ENCODE peak calls at places on chromosomes 3 and 15, in eight cellular contexts. E is hepatocyte, W is GM23338, L is HCT116, P is GM23248, J is OCI-LY7, A is SK-N-SH, H is MM.1S. F is an unnamed sample.

GRCh38 chr3:63400259-63400860 is 122.3 kb downstream of the SYNPR start:
- DNase-seq in H (no peak), L (no peak), J (no peak), E (peak; percentile 9), A (no peak), P (peak; percentile 9), W (no peak), F (peak; percentile 9)

GRCh38 chr3:98824256-98824655 is 61.1 kb downstream of the ST3GAL6 start:
- DNase-seq in A (no peak), W (peak; percentile 3), H (no peak), E (no peak), P (no peak), L (no peak), J (no peak), F (no peak)

GRCh38 chr3:13937131-13937530 is 57.3 kb upstream of the WNT7A start:
- DNase-seq in H (no peak), E (no peak), W (no peak), A (no peak), P (no peak), L (no peak), J (no peak), F (no peak)

GRCh38 chr3:197494366-197495058 is 61.3 kb downstream of the BDH1 start:
- DNase-seq in E (no peak), L (no peak), W (no peak), P (peak; percentile 56), A (no peak), H (no peak), J (no peak), F (peak; percentile 16)

GRCh38 chr3:147613710-147614109 is 204.5 kb downstream of the ZIC1 start:
- DNase-seq in A (no peak), J (no peak), E (no peak), P (no peak), W (no peak), L (no peak), H (peak; percentile 59), F (no peak)

GRCh38 chr3:124557-125179 is 71.9 kb upstream of the CHL1 start:
- DNase-seq in A (no peak), H (no peak), E (no peak), P (no peak), W (no peak), J (no peak), L (no peak), F (no peak)

GRCh38 chr15:82951472-82952155 is 906 bp downstream of the HOMER2 start:
- DNase-seq in W (peak; percentile 12), A (peak; percentile 33), L (no peak), P (peak; percentile 75), H (no peak), E (no peak), J (no peak), F (peak; percentile 67)

GRCh38 chr3:140180603-140181002 is 245.6 kb downstream of the CLSTN2 start:
- DNase-seq in W (no peak), L (no peak), H (no peak), P (no peak), E (no peak), J (no peak), A (peak; percentile 25), F (no peak)

GRCh38 chr3:156643729-156644389 is 30.5 kb upstream of the TIPARP start:
- DNase-seq in W (peak; percentile 15), P (peak; percentile 62), E (peak; percentile 11), J (no peak), H (no peak), L (no peak), A (no peak), F (no peak)

GRCh38 chr3:115323380-115323779 is 176.3 kb upstream of the ZBTB20 start:
- DNase-seq in W (no peak), E (no peak), J (no peak), H (no peak), L (no peak), A (no peak), P (peak; percentile 57), F (no peak)

GRCh38 chr3:13278783-13279531 is 141.2 kb downstream of the NUP210 start:
- DNase-seq in H (no peak), P (no peak), W (no peak), A (no peak), E (no peak), L (no peak), J (no peak), F (no peak)

GRCh38 chr15:25852696-25853524 is 10.2 kb downstream of the ATP10A start:
- DNase-seq in H (no peak), P (no peak), E (no peak), J (peak; percentile 79), A (no peak), L (no peak), W (no peak), F (no peak)

GRCh38 chr3:126913524-126913923 is 69.4 kb upstream of the PLXNA1 start:
- DNase-seq in E (no peak), J (no peak), L (peak; percentile 26), P (no peak), W (no peak), H (peak; percentile 90), A (no peak), F (peak; percentile 58)

GRCh38 chr3:126912491-126913195 is 70.3 kb upstream of the PLXNA1 start:
- DNase-seq in H (peak; percentile 14), J (no peak), L (no peak), W (no peak), P (no peak), E (no peak), A (no peak), F (no peak)

GRCh38 chr3:126911162-126912026 is 71.5 kb upstream of the PLXNA1 start:
- DNase-seq in A (no peak), J (peak; percentile 59), P (peak; percentile 97), E (no peak), L (peak; percentile 76), H (peak; percentile 98), W (no peak), F (peak; percentile 95)

GRCh38 chr3:126910231-126910630 is 72.7 kb upstream of the PLXNA1 start:
- DNase-seq in A (no peak), P (no peak), W (no peak), L (no peak), J (no peak), H (no peak), E (no peak), F (no peak)

GRCh38 chr3:126912027-126912422 is 70.9 kb upstream of the PLXNA1 start:
- DNase-seq in W (no peak), E (no peak), A (no peak), P (no peak), H (peak; percentile 44), L (no peak), J (no peak), F (no peak)
- H3K27ac ChIP-seq in W (no peak overlapping the region), E (no peak overlapping the region), A (peak overlapping the region; percentile 98), P (peak overlapping the region; percentile 91), H (peak overlapping the region; percentile 98), L (peak overlapping the region; percentile 50), J (no peak overlapping the region), F (peak overlapping the region; percentile 100)

DNA sequence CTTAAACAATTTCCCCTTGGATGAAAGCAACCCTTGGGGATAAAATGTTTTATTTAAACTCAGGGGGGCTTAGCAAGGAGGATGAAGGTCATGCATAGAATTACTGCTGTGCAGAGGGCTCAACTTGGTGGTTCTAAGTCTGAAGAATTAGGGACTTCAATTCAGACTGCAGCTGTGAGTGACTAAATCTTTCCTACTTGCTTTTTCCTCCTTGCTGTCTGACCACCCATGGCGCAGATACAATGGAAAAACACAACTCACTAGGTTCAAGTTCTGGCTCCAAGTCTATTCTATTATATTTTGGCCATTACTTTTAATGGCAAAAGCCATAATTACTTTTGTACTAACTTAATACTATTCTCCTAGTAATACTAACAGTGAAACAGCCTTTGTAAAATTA is 594.6 kb downstream of the NTRK3 start:
- DNase-seq in L (no peak), H (no peak), J (no peak), E (no peak), W (no peak), P (no peak), A (no peak), F (no peak)
- H3K9me2 ChIP-seq in L (no peaks in the 10 kb centered on the region), H (no peaks in the 10 kb centered on the region), J (no peaks in the 10 kb centered on the region), E (no peaks in the 10 kb centered on the region), W (no peaks in the 10 kb centered on the region), P (no peaks in the 10 kb centered on the region), A (no peaks in the 10 kb centered on the region), F (no peaks in the 10 kb centered on the region)

DNA sequence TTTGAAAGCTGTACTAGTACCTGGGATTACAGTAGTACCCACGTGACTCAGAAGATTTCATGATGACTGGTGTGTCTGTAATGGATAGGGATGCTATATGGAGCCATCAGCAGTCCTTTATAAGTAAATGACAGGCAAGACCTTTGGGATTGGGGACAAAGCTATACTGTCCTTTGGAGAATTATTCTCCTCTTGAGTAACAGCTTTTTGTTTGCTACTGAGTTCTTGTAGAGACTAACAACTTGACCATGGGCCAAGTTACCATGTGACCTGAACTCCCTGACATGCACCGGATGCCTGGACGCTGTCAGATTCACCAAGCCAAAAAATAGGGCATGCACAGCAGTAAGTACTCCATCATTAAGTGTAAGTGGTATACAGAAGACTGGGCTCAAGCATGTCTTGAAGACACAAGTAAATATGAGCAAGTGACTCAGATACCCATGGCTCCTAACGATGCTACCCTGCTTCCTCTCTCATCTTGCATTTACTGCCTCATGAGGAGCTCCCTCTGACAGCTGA is 12.9 kb downstream of the SEC11A start:
- DNase-seq in H (no peak), E (peak; percentile 7), W (no peak), J (no peak), L (no peak), P (peak; percentile 44), A (no peak), F (no peak)
- TF ChIP-seq EZH2phosphoT487 in H (no peak), E (no peak), W (no peak), J (no peak), L (no peak), P (no peak), A (no peak), F (no peak)

DNA sequence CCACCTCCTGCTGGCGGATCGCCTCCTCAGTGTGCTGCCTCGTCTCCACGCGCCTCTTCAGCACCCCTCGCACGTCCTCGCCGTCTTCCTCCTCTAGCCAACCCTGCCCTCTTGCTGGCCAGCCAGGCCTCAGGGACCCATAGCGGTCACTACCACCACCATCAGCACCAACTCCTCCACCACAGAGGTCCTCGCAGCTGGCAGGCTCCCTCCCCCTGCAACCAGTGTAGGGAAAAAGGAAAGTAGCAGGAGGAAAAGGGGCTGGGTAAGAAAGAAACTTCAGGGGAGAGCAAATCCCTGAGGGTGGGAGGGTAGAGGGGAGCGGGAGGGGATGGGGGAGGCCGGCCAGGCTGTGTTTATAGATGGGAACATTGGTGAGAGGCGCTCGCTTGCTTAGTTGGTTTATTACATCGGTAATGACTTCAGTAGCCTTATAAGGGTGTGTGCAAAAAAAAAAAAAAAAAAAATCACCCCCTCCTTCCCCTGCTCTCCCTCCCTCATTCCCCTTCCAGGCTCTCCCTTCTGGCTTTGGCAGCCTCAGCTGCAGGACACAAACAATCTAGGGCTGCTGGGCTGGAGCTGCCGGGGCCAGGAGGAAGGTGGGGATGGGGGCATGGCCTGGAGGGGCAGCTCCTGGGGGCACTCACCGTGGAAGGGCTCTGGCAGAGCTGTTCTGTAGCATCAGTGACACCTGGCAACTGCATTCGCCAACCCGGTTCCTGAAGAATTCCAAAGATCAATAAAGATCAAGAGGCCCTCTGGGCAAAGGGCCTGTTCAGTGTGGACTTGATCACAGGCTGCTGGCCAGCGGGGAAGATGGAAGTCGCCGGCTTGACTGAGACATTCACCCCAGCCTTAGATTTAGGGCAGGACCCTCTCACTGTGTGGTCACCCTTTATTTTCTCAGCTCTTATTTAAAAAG is 116.2 kb upstream of the HACD2 start:
- DNase-seq in W (no peak), E (peak; percentile 28), H (no peak), A (no peak), L (no peak), P (no peak), J (no peak), F (no peak)
- H3K27ac ChIP-seq in W (no peak overlapping the region), E (peak overlapping the region; percentile 2), H (no peak overlapping the region), A (no peak overlapping the region), L (no peak overlapping the region), P (no peak overlapping the region), J (no peak overlapping the region), F (no peak overlapping the region)

F was measured in PC-3.